ENCODE peak calls at places on chromosomes 3 and 15, in four cellular contexts. One of them, this sample, is unnamed.

GRCh38 chr15:67109141-67110034 is 44.0 kb downstream of the SMAD3 start:
- DNase-seq in CD4-positive, CD25-positive, alpha-beta regulatory T cell: no peak
- DNase-seq in caudate nucleus: no peak
- DNase-seq in uterus: peak
- DNase-seq in this sample: peak

GRCh38 chr3:96813820-96814580 is 394 bp upstream of the EPHA6 start:
- DNase-seq in caudate nucleus: no peak
- DNase-seq in CD4-positive, CD25-positive, alpha-beta regulatory T cell: peak
- DNase-seq in uterus: peak
- DNase-seq in this sample: no peak

GRCh38 chr3:108862865-108863798 is 40.5 kb downstream of the TRAT1 start:
- DNase-seq in uterus: no peak
- DNase-seq in caudate nucleus: no peak
- DNase-seq in CD4-positive, CD25-positive, alpha-beta regulatory T cell: peak
- DNase-seq in this sample: no peak

GRCh38 chr3:60582285-60582684 is 669.0 kb downstream of the FHIT start:
- DNase-seq in CD4-positive, CD25-positive, alpha-beta regulatory T cell: no peak
- DNase-seq in caudate nucleus: no peak
- DNase-seq in uterus: no peak
- DNase-seq in this sample: no peak

GRCh38 chr3:13282528-13282985 is 137.6 kb downstream of the NUP210 start:
- DNase-seq in caudate nucleus: no peak
- DNase-seq in uterus: no peak
- DNase-seq in CD4-positive, CD25-positive, alpha-beta regulatory T cell: no peak
- DNase-seq in this sample: no peak

GRCh38 chr15:38266247-38266996 is 13.8 kb downstream of the SPRED1 start:
- DNase-seq in CD4-positive, CD25-positive, alpha-beta regulatory T cell: no peak
- DNase-seq in caudate nucleus: no peak
- DNase-seq in uterus: no peak
- DNase-seq in this sample: no peak

GRCh38 chr15:87672309-87672897 is 584.1 kb downstream of the NTRK3 start:
- DNase-seq in uterus: peak
- DNase-seq in caudate nucleus: no peak
- DNase-seq in CD4-positive, CD25-positive, alpha-beta regulatory T cell: no peak
- DNase-seq in this sample: no peak

GRCh38 chr15:78220713-78221112 is 13.7 kb downstream of the ACSBG1 start:
- DNase-seq in caudate nucleus: no peak
- DNase-seq in CD4-positive, CD25-positive, alpha-beta regulatory T cell: no peak
- DNase-seq in uterus: no peak
- DNase-seq in this sample: no peak

GRCh38 chr3:71172951-71173350 is 410.6 kb downstream of the FOXP1 start:
- DNase-seq in uterus: no peak
- DNase-seq in caudate nucleus: no peak
- DNase-seq in CD4-positive, CD25-positive, alpha-beta regulatory T cell: no peak
- DNase-seq in this sample: no peak

GRCh38 chr3:98563661-98564281 is 29.6 kb downstream of the CPOX start:
- DNase-seq in caudate nucleus: no peak
- DNase-seq in uterus: no peak
- DNase-seq in CD4-positive, CD25-positive, alpha-beta regulatory T cell: peak
- DNase-seq in this sample: peak

GRCh38 chr3:127819086-127819485 is 3.2 kb downstream of the MGLL start:
- DNase-seq in uterus: no peak
- DNase-seq in caudate nucleus: no peak
- DNase-seq in CD4-positive, CD25-positive, alpha-beta regulatory T cell: no peak
- DNase-seq in this sample: no peak

GRCh38 chr3:122167630-122168029 is 15.8 kb upstream of the CASR start:
- DNase-seq in caudate nucleus: no peak
- DNase-seq in uterus: no peak
- DNase-seq in CD4-positive, CD25-positive, alpha-beta regulatory T cell: no peak
- DNase-seq in this sample: no peak

GRCh38 chr15:64681424-64682024 is 93.9 kb downstream of the RBPMS2 start:
- DNase-seq in uterus: no peak
- DNase-seq in CD4-positive, CD25-positive, alpha-beta regulatory T cell: peak
- DNase-seq in caudate nucleus: peak
- DNase-seq in this sample: peak

GRCh38 chr3:111071257-111072015 is at the start of gene NECTIN3:
- DNase-seq in caudate nucleus: peak
- DNase-seq in CD4-positive, CD25-positive, alpha-beta regulatory T cell: peak
- DNase-seq in uterus: peak
- DNase-seq in this sample: peak

GRCh38 chr3:114727373-114727772 is 419.7 kb downstream of the ZBTB20 start:
- DNase-seq in caudate nucleus: no peak
- DNase-seq in uterus: no peak
- DNase-seq in CD4-positive, CD25-positive, alpha-beta regulatory T cell: no peak
- DNase-seq in this sample: no peak

GRCh38 chr3:70531063-70531657 is 218.7 kb upstream of the MDFIC2 start:
- DNase-seq in CD4-positive, CD25-positive, alpha-beta regulatory T cell: peak
- DNase-seq in uterus: no peak
- DNase-seq in caudate nucleus: no peak
- DNase-seq in this sample: peak

GRCh38 chr3:156675744-156676466 is 1.5 kb downstream of the TIPARP start:
- DNase-seq in uterus: peak
- DNase-seq in CD4-positive, CD25-positive, alpha-beta regulatory T cell: peak
- DNase-seq in caudate nucleus: no peak
- DNase-seq in this sample: no peak

GRCh38 chr3:16587703-16588070 is 17.5 kb downstream of the DAZL start:
- DNase-seq in uterus: no peak
- DNase-seq in caudate nucleus: no peak
- DNase-seq in CD4-positive, CD25-positive, alpha-beta regulatory T cell: no peak
- DNase-seq in this sample: no peak

GRCh38 chr3:120451670-120452220 is 953 bp upstream of the FSTL1 start:
- DNase-seq in uterus: no peak
- DNase-seq in caudate nucleus: no peak
- DNase-seq in CD4-positive, CD25-positive, alpha-beta regulatory T cell: no peak
- DNase-seq in this sample: no peak

GRCh38 chr3:67558429-67558828 is 96.0 kb downstream of the SUCLG2 start:
- DNase-seq in caudate nucleus: no peak
- DNase-seq in CD4-positive, CD25-positive, alpha-beta regulatory T cell: no peak
- DNase-seq in uterus: peak
- DNase-seq in this sample: no peak

GRCh38 chr15:85763157-85763556 is 31.6 kb downstream of the KLHL25 start:
- DNase-seq in CD4-positive, CD25-positive, alpha-beta regulatory T cell: no peak
- DNase-seq in caudate nucleus: no peak
- DNase-seq in uterus: no peak
- DNase-seq in this sample: no peak

GRCh38 chr3:166201476-166201875 is 364.3 kb upstream of the BCHE start:
- DNase-seq in caudate nucleus: no peak
- DNase-seq in CD4-positive, CD25-positive, alpha-beta regulatory T cell: no peak
- DNase-seq in uterus: no peak
- DNase-seq in this sample: no peak

GRCh38 chr3:126340081-126340511 is 17.1 kb downstream of the KLF15 start:
- DNase-seq in CD4-positive, CD25-positive, alpha-beta regulatory T cell: no peak
- DNase-seq in uterus: peak
- DNase-seq in caudate nucleus: no peak
- DNase-seq in this sample: no peak

GRCh38 chr3:182259579-182259978 is 533.7 kb upstream of the ATP11B start:
- DNase-seq in uterus: no peak
- DNase-seq in CD4-positive, CD25-positive, alpha-beta regulatory T cell: no peak
- DNase-seq in caudate nucleus: peak
- DNase-seq in this sample: no peak

GRCh38 chr3:193971268-193971751 is 164.6 kb upstream of the HES1 start:
- DNase-seq in CD4-positive, CD25-positive, alpha-beta regulatory T cell: peak
- DNase-seq in caudate nucleus: no peak
- DNase-seq in uterus: no peak
- DNase-seq in this sample: no peak

GRCh38 chr15:73601449-73602425 is 31.5 kb downstream of the NPTN start:
- DNase-seq in CD4-positive, CD25-positive, alpha-beta regulatory T cell: no peak
- DNase-seq in caudate nucleus: peak
- DNase-seq in uterus: peak
- DNase-seq in this sample: no peak

GRCh38 chr3:50192124-50192523 is 714 bp downstream of the GNAT1 start:
- DNase-seq in caudate nucleus: no peak
- DNase-seq in CD4-positive, CD25-positive, alpha-beta regulatory T cell: no peak
- DNase-seq in uterus: no peak
- DNase-seq in this sample: no peak

GRCh38 chr3:141876891-141877561 is 583 bp downstream of the ATP1B3 start:
- DNase-seq in caudate nucleus: no peak
- DNase-seq in CD4-positive, CD25-positive, alpha-beta regulatory T cell: peak
- DNase-seq in uterus: peak
- DNase-seq in this sample: peak

GRCh38 chr3:161694682-161695586 is 198.3 kb downstream of the OTOL1 start:
- DNase-seq in caudate nucleus: no peak
- DNase-seq in CD4-positive, CD25-positive, alpha-beta regulatory T cell: no peak
- DNase-seq in uterus: no peak
- DNase-seq in this sample: no peak

GRCh38 chr3:4421121-4421520 is 45.9 kb downstream of the SUMF1 start:
- DNase-seq in caudate nucleus: no peak
- DNase-seq in CD4-positive, CD25-positive, alpha-beta regulatory T cell: peak
- DNase-seq in uterus: no peak
- DNase-seq in this sample: no peak

DNA sequence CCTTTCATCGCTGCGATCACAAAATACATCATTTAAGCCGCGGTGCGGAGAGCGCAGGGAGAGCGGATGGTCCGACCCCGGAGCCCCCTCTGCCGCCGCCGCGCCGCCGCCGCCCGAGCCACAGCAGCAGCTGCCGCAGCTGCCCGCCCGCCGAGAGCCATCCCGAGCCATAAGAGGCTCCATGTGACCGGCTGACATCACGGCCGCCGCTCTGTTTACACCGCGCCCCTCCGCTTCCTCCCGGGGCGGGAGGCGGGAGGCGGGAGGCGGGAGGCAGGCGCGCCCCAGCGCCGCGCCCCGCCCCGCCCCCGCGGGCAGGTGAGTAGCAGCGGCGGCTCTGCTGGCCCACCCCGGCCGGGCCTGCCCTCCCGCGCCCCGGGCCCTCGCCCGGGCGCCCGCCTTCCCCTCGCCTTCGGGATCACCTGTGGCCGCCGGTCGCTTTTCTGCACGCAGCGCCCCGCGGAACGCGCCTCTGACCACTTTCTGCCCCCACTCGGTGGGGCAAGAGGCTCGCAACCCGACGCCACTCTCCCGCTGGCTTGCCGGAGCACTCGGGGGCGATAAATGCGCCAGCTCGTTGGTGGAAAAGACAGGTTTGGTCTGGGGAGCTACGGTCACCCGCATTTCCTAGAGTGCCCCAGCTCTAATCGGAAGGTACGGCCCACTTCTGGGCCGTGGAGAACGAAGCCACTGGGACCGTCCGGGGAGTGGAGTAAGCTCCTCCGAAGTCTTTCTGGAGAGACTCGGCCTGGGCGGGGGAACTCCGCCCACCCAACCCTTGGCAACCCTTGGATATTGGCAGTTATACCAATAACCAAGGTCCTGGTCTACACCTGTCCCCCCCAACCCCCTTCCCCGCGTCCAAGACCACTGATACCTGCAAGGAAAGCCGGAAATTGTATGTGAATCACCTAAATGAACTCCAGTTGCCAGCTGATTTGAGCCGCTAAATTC is 113.7 kb upstream of the ICE2 start:
- DNase-seq in caudate nucleus: peak
- DNase-seq in uterus: peak
- DNase-seq in CD4-positive, CD25-positive, alpha-beta regulatory T cell: peak
- DNase-seq in this sample: peak
- H3K27ac ChIP-seq in caudate nucleus: peak
- H3K27ac ChIP-seq in uterus: peak
- H3K27ac ChIP-seq in CD4-positive, CD25-positive, alpha-beta regulatory T cell: peak
- H3K27ac ChIP-seq in this sample: no peak

GRCh38 chr15:56918046-56918906 is at the start of gene TCF12:
- DNase-seq in caudate nucleus: peak
- DNase-seq in uterus: peak
- DNase-seq in CD4-positive, CD25-positive, alpha-beta regulatory T cell: peak
- DNase-seq in this sample: peak

GRCh38 chr15:56916825-56917477 is 1.5 kb upstream of the TCF12 start:
- DNase-seq in uterus: no peak
- DNase-seq in caudate nucleus: no peak
- DNase-seq in CD4-positive, CD25-positive, alpha-beta regulatory T cell: no peak
- DNase-seq in this sample: no peak

GRCh38 chr15:56917652-56918045 is 795 bp upstream of the TCF12 start:
- DNase-seq in caudate nucleus: no peak
- DNase-seq in CD4-positive, CD25-positive, alpha-beta regulatory T cell: peak
- DNase-seq in uterus: no peak
- DNase-seq in this sample: peak

GRCh38 chr15:56919708-56920637 is 1.5 kb downstream of the TCF12 start:
- DNase-seq in caudate nucleus: no peak
- DNase-seq in CD4-positive, CD25-positive, alpha-beta regulatory T cell: peak
- DNase-seq in uterus: no peak
- DNase-seq in this sample: peak

DNA sequence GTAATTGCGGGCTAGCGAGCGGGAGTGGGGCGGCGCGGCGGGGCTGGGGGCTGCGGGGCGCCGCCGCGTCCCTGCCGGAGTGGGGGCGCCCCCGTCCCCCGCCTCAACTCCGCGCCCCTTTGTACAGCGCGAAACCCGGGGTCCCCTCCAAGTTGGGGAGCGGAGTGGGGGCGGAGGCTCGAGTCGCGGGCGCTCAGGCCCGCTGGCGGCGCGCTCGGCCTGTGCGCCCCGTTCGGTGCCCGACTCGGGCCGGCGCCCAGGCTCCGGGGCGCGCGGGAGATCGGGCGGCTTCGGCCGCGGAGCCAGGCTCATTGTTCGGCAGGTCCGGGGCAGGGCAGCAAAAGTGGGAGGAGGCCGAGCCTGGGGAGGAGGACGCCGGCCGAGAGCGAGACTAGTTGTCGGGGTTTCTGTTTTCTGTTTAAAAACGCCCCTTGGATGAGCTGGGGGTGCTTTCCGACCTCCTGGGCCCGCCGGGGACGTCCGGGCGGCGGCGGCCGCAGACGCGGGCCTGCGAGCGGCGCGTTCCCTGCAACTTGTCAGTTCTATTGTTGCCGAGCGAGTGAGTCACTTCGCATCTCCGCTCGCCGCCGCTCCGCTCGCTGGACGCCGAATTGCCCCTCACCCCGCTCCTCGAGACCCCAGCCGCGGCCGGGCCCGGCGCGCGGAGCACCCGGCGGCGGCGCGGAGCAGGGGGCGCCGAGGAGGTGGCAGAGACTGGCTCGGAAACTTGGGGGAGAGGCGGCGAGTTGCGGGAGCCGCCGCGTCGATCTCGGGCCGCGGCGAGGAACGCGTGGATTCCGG is 663 bp downstream of the TCF12 start:
- DNase-seq in CD4-positive, CD25-positive, alpha-beta regulatory T cell: peak
- DNase-seq in uterus: peak
- DNase-seq in caudate nucleus: no peak
- DNase-seq in this sample: peak
- H3K27ac ChIP-seq in CD4-positive, CD25-positive, alpha-beta regulatory T cell: peak
- H3K27ac ChIP-seq in uterus: peak
- H3K27ac ChIP-seq in caudate nucleus: peak
- H3K27ac ChIP-seq in this sample: peak

GRCh38 chr15:75181780-75182179 is 19.9 kb upstream of the C15orf39 start:
- DNase-seq in caudate nucleus: no peak
- DNase-seq in CD4-positive, CD25-positive, alpha-beta regulatory T cell: no peak
- DNase-seq in uterus: no peak
- DNase-seq in this sample: no peak
- H3K27ac ChIP-seq in caudate nucleus: no peak
- H3K27ac ChIP-seq in CD4-positive, CD25-positive, alpha-beta regulatory T cell: no peak
- H3K27ac ChIP-seq in uterus: peak
- H3K27ac ChIP-seq in this sample: no peak

DNA sequence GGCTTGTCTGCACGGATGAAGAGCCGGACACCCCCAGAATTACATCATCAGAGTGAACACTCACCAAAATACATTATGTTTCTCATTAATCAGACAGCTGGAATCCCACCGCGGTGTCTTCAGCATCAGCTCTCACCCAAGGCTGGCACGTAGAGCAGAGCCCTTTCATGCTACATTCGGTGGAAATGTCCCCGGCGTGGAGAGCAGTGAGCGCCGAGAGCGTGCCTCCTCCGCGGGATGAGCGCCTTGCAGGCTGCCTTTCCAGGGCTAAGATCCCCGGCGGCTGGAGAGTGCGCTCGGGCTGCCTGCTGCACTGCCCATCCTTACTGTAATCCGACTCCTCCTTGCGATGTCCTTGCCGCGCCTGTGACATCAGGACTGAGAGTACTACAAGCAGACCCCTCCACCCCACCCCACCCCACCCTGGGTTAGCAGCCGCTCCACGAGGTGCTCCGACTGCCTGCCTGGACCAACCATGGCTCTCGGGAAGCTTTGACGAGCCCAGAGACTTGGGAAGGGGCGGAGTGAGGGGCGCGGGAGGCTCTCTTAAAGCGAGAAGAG is at the start of gene ZNF385D:
- DNase-seq in caudate nucleus: peak
- DNase-seq in CD4-positive, CD25-positive, alpha-beta regulatory T cell: no peak
- DNase-seq in uterus: peak
- DNase-seq in this sample: no peak
- H3K27ac ChIP-seq in caudate nucleus: no peak
- H3K27ac ChIP-seq in CD4-positive, CD25-positive, alpha-beta regulatory T cell: no peak
- H3K27ac ChIP-seq in uterus: peak
- H3K27ac ChIP-seq in this sample: no peak

This sample was measured in OCI-LY7.